ENCODE peak calls at places on chromosomes 4 and X, in nine cellular contexts. S, B, W, A, E, R, H, O and X are unnamed samples.

GRCh38 chrX:68989865-68990606 is 161.2 kb downstream of the EFNB1 start:
- DNase-seq in A (no peak), E (no peak), H (no peak), O (peak), R (peak), B (no peak), S (peak), W (peak), X (peak)

GRCh38 chr4:141131738-141132688 is 1.3 kb downstream of the RNF150 start:
- DNase-seq in A (no peak), R (no peak), O (peak), B (peak), S (peak), E (peak), W (peak), H (no peak), X (no peak)

GRCh38 chr4:22179124-22179874 is 230.7 kb upstream of the KCNIP4 start:
- DNase-seq in O (peak), B (no peak), W (peak), E (no peak), A (no peak), R (peak), H (no peak), S (no peak), X (peak)

GRCh38 chr4:139171878-139172691 is 4.9 kb downstream of the ELF2 start:
- DNase-seq in E (no peak), S (no peak), W (peak), H (no peak), O (peak), R (peak), A (peak), B (no peak), X (peak)

GRCh38 chrX:118751950-118752783 is 24.8 kb downstream of the IL13RA1 start:
- DNase-seq in H (no peak), S (no peak), A (peak), B (no peak), O (no peak), E (peak), W (no peak), R (no peak), X (peak)

GRCh38 chr4:80139668-80140067 is 57.6 kb upstream of the PRDM8 start:
- DNase-seq in S (no peak), H (no peak), R (no peak), E (no peak), O (no peak), W (no peak), A (peak), B (no peak), X (no peak)

GRCh38 chr4:76305971-76306881 is at the start of gene STBD1:
- DNase-seq in O (peak), W (peak), A (peak), R (peak), S (peak), H (peak), B (peak), E (no peak), X (peak)

GRCh38 chrX:134074151-134074550 is 88.8 kb upstream of the GPC3 start:
- DNase-seq in E (no peak), B (no peak), H (no peak), O (no peak), S (peak), A (no peak), R (no peak), W (no peak), X (peak)

GRCh38 chrX:151754042-151754419 is 19.5 kb downstream of the CNGA2 start:
- DNase-seq in A (no peak), O (peak), B (peak), S (no peak), E (no peak), W (peak), R (peak), H (peak), X (peak)

GRCh38 chr4:45701616-45702015 is 422.2 kb downstream of the GABRG1 start:
- DNase-seq in A (no peak), W (no peak), S (no peak), E (no peak), R (no peak), H (no peak), O (no peak), B (no peak), X (no peak)

GRCh38 chr4:150582881-150583286 is 933 bp downstream of the MAB21L2 start:
- DNase-seq in H (no peak), R (no peak), S (peak), W (peak), A (no peak), O (peak), B (no peak), E (no peak), X (no peak)

GRCh38 chrX:85611926-85612325 is 232.5 kb upstream of the POF1B start:
- DNase-seq in H (no peak), S (no peak), O (peak), W (peak), B (no peak), R (peak), E (no peak), A (peak), X (peak)

GRCh38 chr4:76615999-76616398 is 181.0 kb downstream of the SHROOM3 start:
- DNase-seq in O (peak), W (no peak), H (no peak), S (no peak), E (no peak), A (no peak), B (no peak), R (peak), X (no peak)

GRCh38 chrX:107507093-107507743 is 57.8 kb downstream of the FRMPD3 start:
- DNase-seq in S (no peak), H (no peak), E (no peak), A (no peak), B (peak), O (no peak), W (no peak), R (no peak), X (no peak)

GRCh38 chr4:186932196-186932595 is 208.5 kb upstream of the FAT1 start:
- DNase-seq in A (no peak), W (no peak), O (no peak), S (no peak), B (no peak), R (no peak), H (peak), E (no peak), X (no peak)

GRCh38 chr4:183014361-183015084 is 84.5 kb upstream of the WWC2 start:
- DNase-seq in S (no peak), A (no peak), H (no peak), O (peak), R (no peak), B (no peak), E (no peak), W (no peak), X (no peak)

GRCh38 chr4:88610771-88611170 is 18.5 kb downstream of the HERC3 start:
- DNase-seq in A (no peak), B (peak), O (no peak), W (peak), H (no peak), R (peak), E (no peak), S (no peak), X (peak)

DNA sequence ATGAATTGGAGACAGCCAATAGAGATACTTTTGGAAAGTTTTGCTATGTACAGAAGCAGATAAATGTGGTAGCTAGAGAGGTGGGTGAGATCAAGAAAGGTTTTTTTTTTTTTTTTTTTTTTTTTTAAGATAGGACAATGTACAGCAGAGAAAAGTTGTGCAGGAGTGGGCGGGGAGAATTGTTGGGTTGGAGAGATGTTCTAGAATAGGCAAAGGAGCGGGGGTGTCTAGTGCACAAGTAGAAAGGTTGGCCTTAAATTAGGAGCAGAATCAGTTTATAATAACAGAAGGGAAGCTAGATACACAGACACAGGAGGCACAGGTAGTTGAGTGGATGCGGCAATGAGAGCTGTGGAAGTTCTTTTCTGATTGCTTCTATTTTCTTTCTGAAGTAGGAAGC is 66.2 kb upstream of the PGK1 start:
- DNase-seq in R (no peak), E (no peak), W (no peak), S (no peak), H (no peak), A (no peak), B (no peak), O (no peak), X (no peak)
- H3K4me3 ChIP-seq in R (no peak), E (no peak), W (no peak), S (no peak), H (no peak), A (no peak), B (no peak), O (no peak), X (no peak)

GRCh38 chr4:90025248-90025647 is 101.9 kb upstream of the CCSER1 start:
- DNase-seq in B (no peak), R (no peak), W (peak), S (peak), O (peak), A (no peak), E (no peak), H (peak), X (peak)

GRCh38 chr4:90028460-90028859 is 98.7 kb upstream of the CCSER1 start:
- DNase-seq in B (no peak), O (no peak), S (no peak), W (no peak), H (no peak), R (no peak), A (no peak), E (no peak), X (no peak)

GRCh38 chr4:90027565-90027964 is 99.6 kb upstream of the CCSER1 start:
- DNase-seq in B (no peak), O (no peak), H (no peak), S (no peak), A (no peak), W (no peak), R (no peak), E (no peak), X (no peak)

GRCh38 chr4:90030202-90030601 is 97.0 kb upstream of the CCSER1 start:
- DNase-seq in W (no peak), E (no peak), S (no peak), R (no peak), H (no peak), O (no peak), A (no peak), B (no peak), X (no peak)

DNA sequence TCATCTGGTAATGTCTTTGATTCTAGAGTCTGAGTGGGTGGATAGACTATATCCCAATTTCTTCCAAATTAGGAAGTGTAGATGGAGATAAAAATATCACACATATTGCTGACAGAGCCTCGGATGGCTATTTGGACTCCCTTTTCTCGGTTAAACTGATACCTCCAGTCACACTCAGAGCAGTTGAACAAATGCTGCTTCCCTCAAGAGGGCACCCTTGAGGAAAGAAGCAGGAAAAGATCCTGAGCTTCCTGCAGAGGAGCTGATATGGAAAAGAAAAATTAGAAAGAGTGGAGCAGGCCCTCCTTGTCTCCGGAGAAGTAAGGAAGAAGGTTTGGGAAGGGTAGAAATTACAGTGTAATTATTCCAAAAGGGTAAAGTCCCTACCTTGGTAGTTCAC is 96.2 kb upstream of the CCSER1 start:
- DNase-seq in W (no peak), B (no peak), E (no peak), A (no peak), H (peak), S (peak), R (no peak), O (peak), X (peak)
- TF ChIP-seq CTCF in W (no peak), B (no peak), E (no peak), A (no peak), H (peak), S (peak), R (no peak), O (no peak), X (peak)

GRCh38 chrX:72498782-72499181 is 73.9 kb downstream of the HDAC8 start:
- DNase-seq in A (peak), E (no peak), R (no peak), O (peak), W (no peak), H (no peak), S (no peak), B (no peak), X (peak)
- H3K4me3 ChIP-seq in A (no peak), E (no peak), R (no peak), O (no peak), W (no peak), H (no peak), S (no peak), B (no peak), X (no peak)

GRCh38 chr4:73315091-73315490 is 56.5 kb upstream of the ANKRD17 start:
- DNase-seq in W (peak), O (peak), R (peak), A (peak), S (no peak), E (no peak), B (no peak), H (no peak), X (peak)

GRCh38 chr4:73312967-73313366 is 54.4 kb upstream of the ANKRD17 start:
- DNase-seq in B (no peak), W (no peak), O (no peak), H (no peak), S (no peak), E (no peak), R (no peak), A (no peak), X (no peak)

GRCh38 chr4:73308286-73308685 is 49.7 kb upstream of the ANKRD17 start:
- DNase-seq in H (no peak), W (peak), E (no peak), B (no peak), S (peak), R (peak), A (peak), O (peak), X (peak)

GRCh38 chr4:73309211-73309610 is 50.6 kb upstream of the ANKRD17 start:
- DNase-seq in E (no peak), W (peak), H (no peak), A (no peak), R (peak), S (no peak), O (peak), B (no peak), X (peak)

DNA sequence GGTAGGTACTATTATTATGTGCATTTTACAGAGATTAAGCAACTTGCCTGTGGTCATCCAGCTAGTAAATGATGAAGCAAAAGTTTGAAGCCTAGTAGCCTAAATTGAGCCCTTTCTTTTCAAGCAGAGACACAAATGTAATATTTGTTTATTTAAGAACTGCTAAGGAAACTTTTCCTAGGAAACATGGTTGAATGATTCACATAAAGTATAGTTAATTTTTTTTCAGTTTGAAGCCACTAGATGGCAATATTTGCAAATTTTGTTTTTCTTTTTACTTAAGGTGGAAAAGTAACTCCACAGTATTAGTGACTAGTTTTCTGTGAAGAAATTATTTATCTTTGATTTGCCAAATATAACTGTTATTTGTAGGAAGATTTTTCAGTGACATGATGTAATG is 52.8 kb upstream of the ANKRD17 start:
- DNase-seq in H (peak), E (no peak), S (peak), B (no peak), O (peak), A (peak), W (peak), R (peak), X (peak)
- TF ChIP-seq CTCF in H (peak), E (no peak), S (peak), B (no peak), O (peak), A (no peak), W (peak), R (peak), X (peak)

DNA sequence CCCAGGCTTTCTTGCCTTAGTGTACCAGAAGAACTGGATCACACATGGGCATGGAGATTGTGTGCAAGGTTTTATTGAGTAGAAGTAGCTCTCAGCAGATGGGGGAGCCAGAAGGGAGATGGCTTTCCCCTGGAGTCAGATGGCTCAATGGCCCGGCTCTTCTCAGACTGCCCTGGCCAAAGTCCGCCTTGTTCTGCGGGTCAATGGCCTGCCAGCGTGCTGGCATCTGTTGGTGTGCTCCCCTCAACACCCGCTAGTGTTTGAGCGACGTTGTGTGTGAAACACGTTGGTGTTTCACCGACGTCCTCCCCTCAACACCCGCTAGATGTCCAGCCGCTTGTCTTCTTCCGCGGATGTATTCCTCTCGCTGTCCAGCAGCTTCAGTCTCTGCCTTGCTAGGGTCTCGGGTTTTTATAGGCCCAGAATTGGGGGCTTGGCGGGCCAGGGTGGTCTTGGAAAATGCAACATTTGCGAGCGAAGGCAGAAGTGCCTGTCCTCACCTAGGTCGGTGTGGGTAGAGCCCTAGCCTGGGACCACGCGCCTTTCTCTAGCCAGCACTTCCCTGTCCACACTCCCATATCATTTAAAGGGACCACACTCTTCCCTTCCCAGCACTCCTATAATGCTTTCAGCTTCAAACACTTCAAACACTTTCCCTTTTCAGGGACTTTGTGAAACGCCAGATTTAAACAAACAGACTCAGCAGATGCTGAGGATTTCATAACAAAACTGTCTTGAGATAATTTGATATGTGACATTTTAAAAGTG is 21.1 kb upstream of the PRKG2 start:
- DNase-seq in E (no peak), W (no peak), B (no peak), O (peak), H (no peak), R (no peak), S (no peak), A (no peak), X (no peak)
- H3K4me3 ChIP-seq in E (no peak), W (no peak), B (no peak), O (no peak), H (no peak), R (no peak), S (no peak), A (no peak), X (no peak)